ENCODE peak calls at places on chromosomes 7 and 10, in nine cellular contexts. S is CD4-positive, alpha-beta T cell; Y is GM12865; C is WTC11; P is PC-3; W is A549; T is colonic mucosa; H is tibial artery; O is dorsolateral prefrontal cortex. G is an unnamed sample.

GRCh38 chr7:112125250-112125649 is 80.9 kb downstream of the DOCK4 start:
- DNase-seq in P (no peak), T (no peak), C (no peak), H (no peak), O (no peak), S (no peak), W (no peak), Y (no peak), G (no peak)

GRCh38 chr10:8463853-8464252 is 409.4 kb downstream of the GATA3 start:
- DNase-seq in C (no peak), P (no peak), Y (no peak), H (no peak), W (no peak), S (no peak), O (no peak), T (no peak), G (no peak)

GRCh38 chr10:103818110-103818509 is 37.3 kb downstream of the SH3PXD2A start:
- DNase-seq in T (no peak), Y (no peak), W (no peak), P (no peak), O (no peak), H (peak; percentile 21), C (no peak), S (no peak), G (no peak)

GRCh38 chr7:94507962-94508361 is 1.6 kb upstream of the CASD1 start:
- DNase-seq in O (no peak), S (no peak), H (no peak), P (no peak), W (no peak), C (no peak), Y (no peak), T (no peak), G (no peak)

GRCh38 chr7:29955799-29956476 is 33.7 kb downstream of the SCRN1 start:
- DNase-seq in T (no peak), W (no peak), H (no peak), O (no peak), P (no peak), C (no peak), Y (peak; percentile 61), S (no peak), G (peak; percentile 48)

GRCh38 chr7:80039255-80039884 is 95.3 kb upstream of the GNAI1 start:
- DNase-seq in T (no peak), W (no peak), Y (no peak), S (no peak), C (no peak), P (no peak), H (no peak), O (no peak), G (no peak)

GRCh38 chr10:73796766-73797165 is 11.4 kb downstream of the ZSWIM8 start:
- DNase-seq in Y (no peak), P (no peak), T (no peak), C (no peak), S (no peak), H (no peak), W (no peak), O (no peak), G (no peak)

GRCh38 chr10:35192645-35193249 is 66.1 kb downstream of the CREM start:
- DNase-seq in W (no peak), P (no peak), T (no peak), C (no peak), Y (no peak), H (no peak), O (no peak), S (no peak), G (no peak)

GRCh38 chr10:60032723-60033122 is 126.4 kb upstream of the CCDC6 start:
- DNase-seq in W (peak; percentile 35), H (no peak), P (peak; percentile 96), T (peak; percentile 78), C (peak; percentile 25), Y (peak; percentile 75), O (no peak), S (no peak), G (peak; percentile 61)

GRCh38 chr10:14500172-14500765 is 169.5 kb upstream of the FRMD4A start:
- DNase-seq in C (no peak), H (no peak), O (no peak), S (no peak), P (no peak), W (no peak), Y (no peak), T (peak; percentile 57), G (no peak)

GRCh38 chr10:112382539-112383235 is 8.8 kb downstream of the ACSL5 start:
- DNase-seq in O (no peak), T (no peak), C (no peak), Y (no peak), P (no peak), H (no peak), W (no peak), S (no peak), G (no peak)

GRCh38 chr10:131806646-131807317 is 94.0 kb upstream of the PPP2R2D start:
- DNase-seq in T (peak; percentile 4), H (no peak), O (no peak), P (no peak), S (no peak), Y (no peak), W (no peak), C (no peak), G (no peak)

GRCh38 chr10:4849555-4850242 is 23.7 kb downstream of the AKR1E2 start:
- DNase-seq in H (peak; percentile 93), T (peak; percentile 94), O (peak; percentile 87), W (peak; percentile 80), P (peak; percentile 88), S (peak; percentile 84), C (peak; percentile 92), Y (peak; percentile 90), G (peak; percentile 73)

GRCh38 chr7:77684030-77684429 is 12.2 kb upstream of the RSBN1L start:
- DNase-seq in W (no peak), H (peak; percentile 73), O (no peak), C (peak; percentile 55), T (peak; percentile 16), Y (no peak), P (no peak), S (no peak), G (no peak)

GRCh38 chr10:72259491-72260214 is 14.1 kb upstream of the DDIT4 start:
- DNase-seq in T (no peak), H (no peak), C (no peak), W (no peak), O (no peak), P (no peak), Y (peak; percentile 62), S (no peak), G (no peak)
- TF ChIP-seq CTCF in T (no peak), H (no peak), C (no peak), W (no peak), O (no peak), P (no peak), Y (no peak), S (no peak), G (no peak)

GRCh38 chr7:142463401-142463850 is 205.6 kb upstream of the PRSS58 start:
- DNase-seq in P (no peak), Y (peak; percentile 41), C (no peak), H (no peak), T (no peak), S (no peak), W (no peak), O (no peak), G (no peak)

GRCh38 chr7:142461437-142461836 is 203.6 kb upstream of the PRSS58 start:
- DNase-seq in P (peak; percentile 75), H (no peak), S (no peak), C (no peak), Y (no peak), T (no peak), W (no peak), O (no peak), G (no peak)

GRCh38 chr7:142460402-142461117 is 202.7 kb upstream of the PRSS58 start:
- DNase-seq in P (no peak), S (no peak), O (no peak), T (no peak), W (no peak), Y (no peak), C (no peak), H (no peak), G (no peak)

GRCh38 chr7:142457146-142457703 is 199.4 kb upstream of the PRSS58 start:
- DNase-seq in C (no peak), H (no peak), T (no peak), S (no peak), W (no peak), O (no peak), P (no peak), Y (no peak), G (no peak)

DNA sequence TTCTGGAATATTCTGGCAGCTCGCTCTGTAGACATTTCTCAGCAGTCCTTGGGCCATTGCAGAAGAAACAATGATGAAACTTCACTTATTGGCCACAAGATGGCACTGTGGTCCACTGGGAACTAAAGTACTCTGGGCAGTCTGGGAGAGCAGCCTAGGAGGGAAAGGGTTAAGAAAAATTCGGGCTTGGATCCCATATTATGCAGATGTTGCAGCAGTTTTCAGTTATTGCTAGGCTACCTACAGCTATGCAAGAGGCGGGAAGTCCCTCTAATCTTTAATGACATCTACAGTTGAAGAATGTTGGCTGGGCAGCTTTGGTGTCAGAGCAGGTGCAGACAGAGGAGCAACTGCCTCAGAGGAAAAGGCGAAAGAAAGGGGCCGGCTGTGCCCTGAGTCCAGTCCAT is 201.7 kb upstream of the PRSS58 start:
- DNase-seq in S (no peak), C (no peak), H (no peak), O (no peak), P (peak; percentile 73), Y (peak; percentile 61), T (peak; percentile 39), W (peak; percentile 30), G (peak; percentile 40)
- TF ChIP-seq CTCF in S (peak; percentile 74), C (peak; percentile 65), H (peak; percentile 28), O (peak; percentile 55), P (peak; percentile 83), Y (peak; percentile 64), T (peak; percentile 79), W (peak; percentile 69), G (peak; percentile 84)

GRCh38 chr7:98879198-98879988 is 1.1 kb downstream of the TRRAP start:
- DNase-seq in H (no peak), W (peak; percentile 36), T (peak; percentile 65), S (peak; percentile 53), C (no peak), O (no peak), P (peak; percentile 59), Y (peak; percentile 89), G (peak; percentile 77)
- TF ChIP-seq CTCF in H (no peak), W (no peak), T (no peak), S (peak; percentile 71), C (no peak), O (no peak), P (peak; percentile 49), Y (peak; percentile 51), G (peak; percentile 50)

DNA sequence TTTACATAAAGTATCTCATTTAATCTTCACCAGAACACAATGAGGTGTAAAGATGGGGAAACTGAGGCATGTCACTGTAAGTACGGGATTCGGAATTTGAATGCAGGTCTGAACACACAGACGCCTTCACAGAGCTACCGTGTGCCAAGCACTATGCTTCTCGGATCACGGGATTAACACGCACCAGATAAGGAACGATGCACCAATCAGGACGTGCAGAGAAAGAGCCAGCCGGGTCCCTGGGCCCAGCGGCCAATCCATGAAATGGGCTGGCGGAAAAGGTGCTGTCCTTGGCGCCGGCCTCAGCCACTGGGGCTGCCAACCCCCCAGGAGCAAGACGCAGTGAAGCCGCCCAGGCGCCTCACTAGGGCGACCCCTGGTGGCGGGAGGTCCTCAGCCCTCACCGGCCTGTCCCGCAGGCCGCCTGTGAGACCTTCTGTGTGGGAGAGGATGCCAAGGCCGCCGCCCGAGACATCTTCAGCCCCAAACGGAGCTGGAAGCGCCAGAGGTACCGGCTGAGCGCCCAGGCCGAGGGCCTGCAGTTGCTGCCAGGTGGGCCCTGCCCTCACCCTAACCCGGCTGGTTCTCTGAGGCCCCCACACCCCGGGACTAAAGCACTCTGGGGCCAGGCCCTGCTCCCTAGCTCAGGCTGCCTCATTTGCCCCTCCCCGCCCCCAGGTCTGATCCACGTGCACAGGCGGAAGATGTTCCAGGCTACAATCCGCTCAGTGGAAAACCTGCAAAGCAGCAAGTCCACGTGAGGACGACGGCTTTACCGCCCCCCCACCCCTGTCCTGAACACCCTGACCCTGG is 15.6 kb downstream of the ATG9B start:
- DNase-seq in C (peak; percentile 95), P (no peak), T (peak; percentile 71), S (peak; percentile 70), W (peak; percentile 41), O (no peak), H (no peak), Y (peak; percentile 80), G (peak; percentile 95)
- TF ChIP-seq CTCF in C (peak; percentile 86), P (peak; percentile 60), T (peak; percentile 60), S (peak; percentile 67), W (peak; percentile 41), O (peak; percentile 32), H (peak; percentile 45), Y (peak; percentile 78), G (peak; percentile 76)

G was measured in GM13977.